ENCODE peak calls at places on chromosomes 4 and X, in eight cellular contexts. W is GM23338, T is fibroblast of lung, I is mammary epithelial cell, F is SK-N-SH, Q is breast epithelium, L is endothelial cell of umbilical vein, J is pancreas. G is an unnamed sample.

GRCh38 chr4:4735870-4736269 is 123.6 kb upstream of the MSX1 start:
- DNase-seq in W (no peak), T (peak; percentile 17), I (no peak), F (no peak), Q (no peak), L (no peak), J (no peak), G (no peak)

GRCh38 chr4:25680580-25680979 is 24.9 kb downstream of the SLC34A2 start:
- DNase-seq in W (no peak), T (no peak), I (no peak), F (no peak), Q (no peak), L (no peak), J (no peak), G (no peak)

GRCh38 chrX:54495814-54496516 is at the start of gene FGD1:
- DNase-seq in W (peak; percentile 79), T (peak; percentile 56), I (peak; percentile 37), F (peak; percentile 92), Q (peak; percentile 62), L (peak; percentile 60), J (peak; percentile 67), G (peak; percentile 89)

GRCh38 chr4:102438873-102439614 is 62.1 kb upstream of the NFKB1 start:
- DNase-seq in W (peak; percentile 43), T (peak; percentile 79), I (peak; percentile 92), F (no peak), Q (no peak), L (peak; percentile 77), J (peak; percentile 12), G (no peak)

GRCh38 chr4:8412288-8412687 is 28.2 kb downstream of the ACOX3 start:
- DNase-seq in W (no peak), T (no peak), I (no peak), F (no peak), Q (no peak), L (no peak), J (no peak), G (no peak)

GRCh38 chrX:81259714-81260395 is 58.0 kb downstream of the SH3BGRL start:
- DNase-seq in W (no peak), T (peak; percentile 47), I (peak; percentile 37), F (no peak), Q (no peak), L (no peak), J (no peak), G (no peak)

GRCh38 chr4:38371391-38371851 is 292.6 kb upstream of the KLF3 start:
- DNase-seq in W (no peak), T (peak; percentile 94), I (peak; percentile 25), F (no peak), Q (no peak), L (no peak), J (no peak), G (no peak)

GRCh38 chrX:148441387-148441786 is 59.0 kb upstream of the AFF2 start:
- DNase-seq in W (peak; percentile 71), T (no peak), I (no peak), F (no peak), Q (no peak), L (no peak), J (no peak), G (no peak)

GRCh38 chr4:10092481-10093272 is 23.9 kb downstream of the WDR1 start:
- DNase-seq in W (no peak), T (no peak), I (no peak), F (no peak), Q (no peak), L (no peak), J (no peak), G (peak; percentile 50)

GRCh38 chr4:10095296-10095991 is 21.2 kb downstream of the WDR1 start:
- DNase-seq in W (no peak), T (no peak), I (no peak), F (no peak), Q (no peak), L (no peak), J (no peak), G (no peak)

GRCh38 chr4:10094841-10095240 is 21.8 kb downstream of the WDR1 start:
- DNase-seq in W (no peak), T (no peak), I (no peak), F (no peak), Q (no peak), L (no peak), J (no peak), G (peak; percentile 42)

GRCh38 chr4:10093273-10093621 is 23.4 kb downstream of the WDR1 start:
- DNase-seq in W (no peak), T (no peak), I (no peak), F (no peak), Q (no peak), L (no peak), J (no peak), G (peak; percentile 46)

GRCh38 chr4:10093801-10094552 is 22.6 kb downstream of the WDR1 start:
- DNase-seq in W (no peak), T (peak; percentile 98), I (peak; percentile 60), F (peak; percentile 50), Q (no peak), L (peak; percentile 97), J (no peak), G (no peak)
- H3K4me1 ChIP-seq in W (peaks cover 5% of the 10 kb centered on the region), T (peaks cover 47% of the 10 kb centered on the region), I (peaks cover 72% of the 10 kb centered on the region), F (peaks cover 35% of the 10 kb centered on the region), Q (peaks cover 20% of the 10 kb centered on the region), L (peaks cover 85% of the 10 kb centered on the region), J (no peaks in the 10 kb centered on the region), G (no peaks in the 10 kb centered on the region)

GRCh38 chrX:97397371-97397770 is 513.7 kb downstream of the RPA4 start:
- DNase-seq in W (no peak), T (peak; percentile 61), I (no peak), F (no peak), Q (no peak), L (no peak), J (no peak), G (no peak)
- H3K27ac ChIP-seq in W (peak overlapping the region; percentile 78), T (no peak overlapping the region), I (no peak overlapping the region), F (peak overlapping the region; percentile 29), Q (no peak overlapping the region), L (no peak overlapping the region), J (no peak overlapping the region), G (no peak overlapping the region)

DNA sequence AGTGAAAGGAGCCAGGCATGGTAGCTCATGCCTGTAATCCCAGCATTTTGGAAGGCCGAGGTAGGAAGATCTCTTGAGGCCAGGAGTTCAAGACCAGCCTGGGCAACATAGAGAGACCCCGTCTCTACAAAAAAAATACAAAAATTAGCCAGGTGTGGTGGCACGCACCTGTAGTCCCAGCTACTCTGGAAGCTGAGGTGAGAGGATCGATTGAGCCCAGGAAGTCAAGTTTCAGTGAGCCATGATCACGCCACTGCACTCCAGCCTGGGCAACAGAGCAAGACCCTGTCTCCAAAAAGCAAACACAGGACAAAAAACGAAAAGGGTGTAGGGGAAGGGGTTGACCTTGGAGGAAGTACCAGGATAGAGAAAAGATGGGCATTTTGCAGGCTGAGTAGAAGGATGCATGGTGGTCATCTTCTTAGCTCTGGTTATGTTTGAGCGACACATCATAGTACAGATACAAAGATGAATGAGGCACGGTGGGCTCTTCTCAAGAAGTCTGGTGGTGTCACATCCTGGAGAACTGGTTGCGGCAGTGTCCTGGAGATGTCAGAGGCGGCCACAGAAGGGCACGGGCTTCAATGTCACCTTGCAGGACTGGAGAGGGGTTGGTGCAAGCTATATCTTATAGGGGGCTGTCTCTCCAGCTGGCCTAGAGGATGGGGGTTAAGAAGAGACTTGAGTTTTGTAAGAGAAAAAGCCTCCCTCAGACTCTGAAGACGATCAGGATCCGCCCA is 32.0 kb downstream of the SLC25A5 start:
- DNase-seq in W (no peak), T (no peak), I (no peak), F (no peak), Q (no peak), L (no peak), J (no peak), G (peak; percentile 31)
- H3K4me1 ChIP-seq in W (no peaks in the 10 kb centered on the region), T (peaks cover 11% of the 10 kb centered on the region), I (peaks cover 20% of the 10 kb centered on the region), F (peaks cover 4% of the 10 kb centered on the region), Q (no peaks in the 10 kb centered on the region), L (peaks cover 14% of the 10 kb centered on the region), J (no peaks in the 10 kb centered on the region), G (peaks cover 2% of the 10 kb centered on the region)

GRCh38 chr4:112144546-112145325 is 518 bp upstream of the FAM241A start:
- DNase-seq in W (no peak), T (no peak), I (no peak), F (no peak), Q (no peak), L (no peak), J (no peak), G (peak; percentile 44)
- H3K27ac ChIP-seq in W (no peak overlapping the region), T (no peak overlapping the region), I (no peak overlapping the region), F (peak overlapping the region; percentile 53), Q (peak overlapping the region; percentile 88), L (no peak overlapping the region), J (peak overlapping the region; percentile 69), G (no peak overlapping the region)

GRCh38 chrX:153880440-153880815 is 5.5 kb downstream of the L1CAM start:
- DNase-seq in W (no peak), T (no peak), I (no peak), F (peak; percentile 39), Q (no peak), L (no peak), J (no peak), G (no peak)
- H3K4me1 ChIP-seq in W (peaks cover 30% of the 10 kb centered on the region), T (no peaks in the 10 kb centered on the region), I (peaks cover 27% of the 10 kb centered on the region), F (no peaks in the 10 kb centered on the region), Q (no peaks in the 10 kb centered on the region), L (no peaks in the 10 kb centered on the region), J (no peaks in the 10 kb centered on the region), G (no peaks in the 10 kb centered on the region)

GRCh38 chr4:168857009-168857408 is 153.0 kb downstream of the CBR4 start:
- DNase-seq in W (no peak), T (peak; percentile 69), I (no peak), F (no peak), Q (no peak), L (no peak), J (no peak), G (no peak)
- H3K27ac ChIP-seq in W (no peak overlapping the region), T (peak overlapping the region; percentile 73), I (no peak overlapping the region), F (peak overlapping the region; percentile 85), Q (peak overlapping the region; percentile 77), L (no peak overlapping the region), J (no peak overlapping the region), G (peak overlapping the region; percentile 61)

GRCh38 chrX:40170830-40171512 is 73.2 kb upstream of the BCOR start:
- DNase-seq in W (peak; percentile 17), T (no peak), I (no peak), F (no peak), Q (no peak), L (no peak), J (no peak), G (no peak)
- H3K4me1 ChIP-seq in W (peaks cover 38% of the 10 kb centered on the region), T (peaks cover 5% of the 10 kb centered on the region), I (peaks cover 14% of the 10 kb centered on the region), F (peaks cover 8% of the 10 kb centered on the region), Q (no peaks in the 10 kb centered on the region), L (peaks cover 44% of the 10 kb centered on the region), J (no peaks in the 10 kb centered on the region), G (no peaks in the 10 kb centered on the region)

DNA sequence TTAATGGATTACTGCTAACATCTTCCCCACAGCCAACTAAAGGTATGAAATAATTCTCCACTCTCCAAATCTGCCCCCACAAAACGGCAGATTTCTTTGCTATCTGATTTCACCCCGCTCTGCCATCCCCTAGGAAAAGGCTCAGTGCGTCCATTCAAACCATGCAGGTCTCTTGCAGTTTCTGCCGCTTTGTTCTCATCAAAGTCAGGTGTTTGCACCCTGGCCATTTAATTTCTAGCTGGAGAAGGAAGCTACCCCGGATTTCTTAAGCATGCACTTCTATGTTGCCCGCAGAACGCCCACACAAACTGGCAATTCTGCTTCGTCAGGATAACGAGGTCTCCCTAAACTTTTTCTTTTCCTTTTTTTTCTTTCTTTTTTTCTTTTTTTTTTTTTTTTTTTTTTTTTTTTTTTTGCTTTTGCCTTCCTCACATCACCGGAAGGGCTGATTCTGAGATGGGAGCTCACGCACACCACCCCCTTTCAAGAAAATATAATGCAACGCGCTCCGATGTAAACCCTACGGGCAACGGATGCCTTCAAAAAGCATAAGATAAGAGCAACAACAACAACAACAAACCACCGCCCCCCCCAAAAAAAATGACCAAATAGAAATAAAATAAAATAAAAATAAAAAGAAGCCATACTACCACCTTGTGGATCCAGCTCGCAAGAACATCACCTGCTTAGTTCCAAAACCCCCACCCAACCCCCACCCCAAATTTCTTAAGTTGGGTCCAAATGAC is 3.2 kb downstream of the NLGN4X start:
- DNase-seq in W (peak; percentile 32), T (peak; percentile 13), I (peak; percentile 5), F (peak; percentile 27), Q (no peak), L (no peak), J (no peak), G (no peak)
- H3K27ac ChIP-seq in W (no peak overlapping the region), T (no peak overlapping the region), I (no peak overlapping the region), F (no peak overlapping the region), Q (no peak overlapping the region), L (no peak overlapping the region), J (no peak overlapping the region), G (no peak overlapping the region)